ENCODE peak calls at places on chromosomes 2 and 18, in five cellular contexts. One of them, this sample, is unnamed.
A peak's percentile ranks its signal among the peaks of the same experiment; 100 is the strongest.

GRCh38 chr2:85584857-85585780 is 888 bp downstream of the VAMP5 start:
- DNase-seq in astrocyte: peak; percentile 58
- DNase-seq in suprapubic skin: no peak
- DNase-seq in CD4-positive, alpha-beta memory T cell: peak; percentile 32
- DNase-seq in naive thymus-derived CD4-positive, alpha-beta T cell: peak; percentile 34
- DNase-seq in this sample: no peak

GRCh38 chr18:62784966-62785413 is 69.6 kb downstream of the PHLPP1 start:
- DNase-seq in CD4-positive, alpha-beta memory T cell: no peak
- DNase-seq in suprapubic skin: no peak
- DNase-seq in naive thymus-derived CD4-positive, alpha-beta T cell: no peak
- DNase-seq in astrocyte: peak; percentile 77
- DNase-seq in this sample: no peak

GRCh38 chr2:165239230-165239629 is at the start of gene SCN2A:
- DNase-seq in naive thymus-derived CD4-positive, alpha-beta T cell: no peak
- DNase-seq in astrocyte: peak; percentile 46
- DNase-seq in CD4-positive, alpha-beta memory T cell: peak; percentile 0
- DNase-seq in suprapubic skin: no peak
- DNase-seq in this sample: no peak

GRCh38 chr2:11398710-11399109 is 54.3 kb upstream of the ROCK2 start:
- DNase-seq in suprapubic skin: no peak
- DNase-seq in astrocyte: no peak
- DNase-seq in naive thymus-derived CD4-positive, alpha-beta T cell: no peak
- DNase-seq in CD4-positive, alpha-beta memory T cell: no peak
- DNase-seq in this sample: no peak

GRCh38 chr2:220562375-220563140 is 935.1 kb downstream of the SLC4A3 start:
- DNase-seq in suprapubic skin: no peak
- DNase-seq in naive thymus-derived CD4-positive, alpha-beta T cell: no peak
- DNase-seq in astrocyte: no peak
- DNase-seq in CD4-positive, alpha-beta memory T cell: no peak
- DNase-seq in this sample: no peak

GRCh38 chr2:10346929-10347558 is 44.3 kb downstream of the HPCAL1 start:
- DNase-seq in suprapubic skin: no peak
- DNase-seq in naive thymus-derived CD4-positive, alpha-beta T cell: no peak
- DNase-seq in astrocyte: no peak
- DNase-seq in CD4-positive, alpha-beta memory T cell: no peak
- DNase-seq in this sample: no peak

GRCh38 chr18:47604041-47604440 is 326.4 kb downstream of the SMAD2 start:
- DNase-seq in CD4-positive, alpha-beta memory T cell: no peak
- DNase-seq in suprapubic skin: no peak
- DNase-seq in astrocyte: no peak
- DNase-seq in naive thymus-derived CD4-positive, alpha-beta T cell: no peak
- DNase-seq in this sample: no peak

GRCh38 chr2:171320208-171320621 is 113.6 kb downstream of the METTL8 start:
- DNase-seq in astrocyte: no peak
- DNase-seq in CD4-positive, alpha-beta memory T cell: no peak
- DNase-seq in suprapubic skin: no peak
- DNase-seq in naive thymus-derived CD4-positive, alpha-beta T cell: no peak
- DNase-seq in this sample: no peak

GRCh38 chr2:58633576-58634365 is 392.6 kb upstream of the FANCL start:
- DNase-seq in suprapubic skin: no peak
- DNase-seq in astrocyte: peak; percentile 66
- DNase-seq in CD4-positive, alpha-beta memory T cell: no peak
- DNase-seq in naive thymus-derived CD4-positive, alpha-beta T cell: no peak
- DNase-seq in this sample: no peak

GRCh38 chr2:714005-714741 is 37.0 kb upstream of the TMEM18 start:
- DNase-seq in naive thymus-derived CD4-positive, alpha-beta T cell: peak; percentile 35
- DNase-seq in astrocyte: no peak
- DNase-seq in CD4-positive, alpha-beta memory T cell: no peak
- DNase-seq in suprapubic skin: no peak
- DNase-seq in this sample: peak; percentile 50

GRCh38 chr18:76557026-76557575 is 62.1 kb upstream of the ZNF516 start:
- DNase-seq in CD4-positive, alpha-beta memory T cell: no peak
- DNase-seq in astrocyte: peak; percentile 12
- DNase-seq in suprapubic skin: no peak
- DNase-seq in naive thymus-derived CD4-positive, alpha-beta T cell: no peak
- DNase-seq in this sample: no peak

GRCh38 chr2:75311993-75312392 is 112.7 kb upstream of the TACR1 start:
- DNase-seq in suprapubic skin: no peak
- DNase-seq in naive thymus-derived CD4-positive, alpha-beta T cell: no peak
- DNase-seq in CD4-positive, alpha-beta memory T cell: no peak
- DNase-seq in astrocyte: no peak
- DNase-seq in this sample: peak; percentile 1

GRCh38 chr2:200658278-200658864 is 72.6 kb downstream of the AOX1 start:
- DNase-seq in astrocyte: no peak
- DNase-seq in naive thymus-derived CD4-positive, alpha-beta T cell: no peak
- DNase-seq in suprapubic skin: no peak
- DNase-seq in CD4-positive, alpha-beta memory T cell: no peak
- DNase-seq in this sample: no peak

GRCh38 chr2:241235396-241235795 is 46.9 kb downstream of the ANO7 start:
- DNase-seq in CD4-positive, alpha-beta memory T cell: no peak
- DNase-seq in suprapubic skin: no peak
- DNase-seq in astrocyte: no peak
- DNase-seq in naive thymus-derived CD4-positive, alpha-beta T cell: no peak
- DNase-seq in this sample: no peak

GRCh38 chr2:224359569-224359968 is 42.3 kb downstream of the FAM124B start:
- DNase-seq in CD4-positive, alpha-beta memory T cell: no peak
- DNase-seq in astrocyte: no peak
- DNase-seq in suprapubic skin: no peak
- DNase-seq in naive thymus-derived CD4-positive, alpha-beta T cell: no peak
- DNase-seq in this sample: peak; percentile 9

GRCh38 chr2:126749537-126749936 is 93.6 kb downstream of the GYPC start:
- DNase-seq in astrocyte: no peak
- DNase-seq in CD4-positive, alpha-beta memory T cell: no peak
- DNase-seq in suprapubic skin: no peak
- DNase-seq in naive thymus-derived CD4-positive, alpha-beta T cell: peak; percentile 15
- DNase-seq in this sample: peak; percentile 19

GRCh38 chr18:22378672-22379282 is 38.9 kb downstream of the CTAGE1 start:
- DNase-seq in astrocyte: no peak
- DNase-seq in naive thymus-derived CD4-positive, alpha-beta T cell: no peak
- DNase-seq in CD4-positive, alpha-beta memory T cell: peak; percentile 3
- DNase-seq in suprapubic skin: no peak
- DNase-seq in this sample: no peak

GRCh38 chr2:100256416-100256815 is 65.9 kb downstream of the LONRF2 start:
- DNase-seq in CD4-positive, alpha-beta memory T cell: no peak
- DNase-seq in naive thymus-derived CD4-positive, alpha-beta T cell: no peak
- DNase-seq in suprapubic skin: peak; percentile 72
- DNase-seq in astrocyte: no peak
- DNase-seq in this sample: no peak

GRCh38 chr2:67879586-67880290 is 183.1 kb downstream of the C1D start:
- DNase-seq in CD4-positive, alpha-beta memory T cell: no peak
- DNase-seq in astrocyte: peak; percentile 77
- DNase-seq in suprapubic skin: no peak
- DNase-seq in naive thymus-derived CD4-positive, alpha-beta T cell: no peak
- DNase-seq in this sample: no peak

GRCh38 chr2:74815955-74816354 is 18.0 kb upstream of the HK2 start:
- DNase-seq in CD4-positive, alpha-beta memory T cell: no peak
- DNase-seq in suprapubic skin: no peak
- DNase-seq in naive thymus-derived CD4-positive, alpha-beta T cell: no peak
- DNase-seq in astrocyte: no peak
- DNase-seq in this sample: no peak

GRCh38 chr2:241417626-241418025 is 61.5 kb downstream of the FARP2 start:
- DNase-seq in suprapubic skin: no peak
- DNase-seq in CD4-positive, alpha-beta memory T cell: no peak
- DNase-seq in naive thymus-derived CD4-positive, alpha-beta T cell: no peak
- DNase-seq in astrocyte: no peak
- DNase-seq in this sample: no peak

GRCh38 chr2:226183550-226183949 is 616.1 kb downstream of the IRS1 start:
- DNase-seq in suprapubic skin: no peak
- DNase-seq in astrocyte: no peak
- DNase-seq in CD4-positive, alpha-beta memory T cell: no peak
- DNase-seq in naive thymus-derived CD4-positive, alpha-beta T cell: no peak
- DNase-seq in this sample: no peak

DNA sequence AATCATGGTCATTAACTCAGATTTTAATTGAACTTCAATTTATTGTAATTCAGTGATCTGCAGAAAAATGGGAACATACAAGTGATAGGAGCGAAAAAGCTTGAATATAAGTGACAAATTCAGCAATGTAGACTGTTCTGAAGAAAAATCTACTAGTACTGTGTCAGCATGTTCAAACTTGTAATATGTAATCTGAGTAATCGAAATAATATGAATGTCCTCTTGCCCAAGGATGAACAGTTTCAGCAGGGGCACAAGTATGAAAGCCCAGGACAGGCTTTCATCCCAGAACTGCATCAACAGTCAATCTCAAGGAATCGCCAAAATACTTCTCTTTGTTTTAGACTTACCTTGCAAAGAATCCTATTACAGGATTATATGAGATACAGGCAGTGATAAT is 1110.5 kb downstream of the LRP1B start:
- DNase-seq in astrocyte: no peak
- DNase-seq in CD4-positive, alpha-beta memory T cell: no peak
- DNase-seq in suprapubic skin: no peak
- DNase-seq in naive thymus-derived CD4-positive, alpha-beta T cell: no peak
- DNase-seq in this sample: no peak
- H3K4me3 ChIP-seq in astrocyte: no peak overlapping the region
- H3K4me3 ChIP-seq in CD4-positive, alpha-beta memory T cell: no peak overlapping the region
- H3K4me3 ChIP-seq in suprapubic skin: no peak overlapping the region
- H3K4me3 ChIP-seq in naive thymus-derived CD4-positive, alpha-beta T cell: no peak overlapping the region
- H3K4me3 ChIP-seq in this sample: no peak overlapping the region

GRCh38 chr2:36572054-36572751 is 25.8 kb downstream of the FEZ2 start:
- DNase-seq in naive thymus-derived CD4-positive, alpha-beta T cell: no peak
- DNase-seq in suprapubic skin: no peak
- DNase-seq in CD4-positive, alpha-beta memory T cell: no peak
- DNase-seq in astrocyte: no peak
- DNase-seq in this sample: no peak
- H3K27ac ChIP-seq in naive thymus-derived CD4-positive, alpha-beta T cell: no peak overlapping the region
- H3K27ac ChIP-seq in suprapubic skin: no peak overlapping the region
- H3K27ac ChIP-seq in CD4-positive, alpha-beta memory T cell: no peak overlapping the region
- H3K27ac ChIP-seq in astrocyte: no peak overlapping the region
- H3K27ac ChIP-seq in this sample: no peak overlapping the region

DNA sequence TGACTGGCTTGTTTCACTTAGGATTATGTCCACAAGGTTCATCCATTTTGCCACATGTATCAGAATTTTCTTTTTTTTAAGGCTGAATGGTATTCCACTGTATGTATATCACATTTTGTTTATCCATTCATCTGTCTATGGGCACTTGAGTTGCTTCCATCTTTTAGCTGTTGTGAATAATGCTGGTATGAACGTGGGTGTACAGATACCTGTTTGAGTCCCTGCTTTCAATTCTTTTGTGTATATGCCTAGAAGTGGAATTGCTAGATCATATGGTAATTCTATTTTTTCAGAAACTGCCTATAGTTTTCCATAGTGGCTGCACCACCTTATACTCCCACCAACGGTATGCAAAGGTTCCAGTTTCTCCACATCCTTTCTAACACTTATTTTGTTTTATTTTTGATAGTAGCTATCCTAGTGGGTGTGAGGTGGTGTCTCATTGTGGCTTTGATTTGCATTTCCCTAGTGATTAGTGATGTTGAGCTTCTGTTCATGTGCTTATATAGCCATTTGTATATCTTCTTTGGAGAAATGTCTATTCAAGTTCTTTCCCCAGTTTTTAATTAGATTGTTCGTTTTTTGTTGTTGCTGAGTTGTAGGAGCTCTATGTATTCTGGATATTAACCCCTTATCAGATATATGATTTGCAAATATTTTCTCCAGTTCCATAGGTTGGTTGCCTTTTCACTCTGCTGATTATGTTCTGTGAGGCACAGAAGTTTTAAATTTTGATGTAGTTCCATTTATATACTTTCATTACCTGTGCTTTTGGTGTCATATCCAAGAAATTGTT is 40.7 kb downstream of the TTC39C start:
- DNase-seq in suprapubic skin: no peak
- DNase-seq in CD4-positive, alpha-beta memory T cell: no peak
- DNase-seq in astrocyte: no peak
- DNase-seq in naive thymus-derived CD4-positive, alpha-beta T cell: no peak
- DNase-seq in this sample: no peak
- H3K4me3 ChIP-seq in suprapubic skin: no peak overlapping the region
- H3K4me3 ChIP-seq in CD4-positive, alpha-beta memory T cell: no peak overlapping the region
- H3K4me3 ChIP-seq in astrocyte: no peak overlapping the region
- H3K4me3 ChIP-seq in naive thymus-derived CD4-positive, alpha-beta T cell: no peak overlapping the region
- H3K4me3 ChIP-seq in this sample: peak overlapping the region; percentile 63

DNA sequence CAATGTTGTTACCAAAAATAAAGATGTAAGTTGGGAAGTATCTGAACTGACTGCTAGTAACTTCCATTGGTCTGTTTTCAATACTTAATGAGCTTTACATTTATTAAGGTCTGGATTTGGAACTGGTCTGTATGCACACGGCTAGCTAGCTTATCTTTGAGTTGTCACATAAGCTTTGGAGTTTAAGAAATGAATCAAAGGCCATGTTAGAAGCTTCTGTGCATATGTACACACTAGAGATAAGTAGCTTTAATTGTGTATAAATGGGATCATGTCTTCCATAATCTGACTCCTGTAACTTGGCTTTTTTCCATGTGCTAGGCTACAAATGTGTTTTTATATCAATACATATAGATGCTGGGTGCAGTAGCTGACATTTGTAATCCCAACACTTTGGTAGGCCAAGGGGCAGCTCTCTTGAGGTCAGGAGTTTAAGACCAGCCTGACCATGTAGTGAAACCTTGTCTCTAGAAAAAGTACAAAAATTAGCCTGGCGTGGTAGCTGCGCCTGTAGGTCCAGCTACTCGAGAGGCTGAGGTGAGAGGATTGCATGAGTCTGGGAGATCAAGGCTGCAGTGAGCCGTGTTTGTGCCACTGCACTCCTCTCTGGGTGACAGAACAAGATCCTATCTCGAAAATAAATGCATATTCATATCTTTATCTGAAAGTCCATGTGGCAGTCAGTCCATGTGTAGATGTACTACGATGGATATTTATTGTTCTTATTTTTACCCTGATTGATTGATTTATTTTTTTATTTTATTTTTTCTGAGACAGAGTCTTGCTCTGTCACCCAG is 27.2 kb downstream of the ATIC start:
- DNase-seq in suprapubic skin: no peak
- DNase-seq in naive thymus-derived CD4-positive, alpha-beta T cell: no peak
- DNase-seq in astrocyte: no peak
- DNase-seq in CD4-positive, alpha-beta memory T cell: no peak
- DNase-seq in this sample: no peak
- H3K27ac ChIP-seq in suprapubic skin: no peak overlapping the region
- H3K27ac ChIP-seq in naive thymus-derived CD4-positive, alpha-beta T cell: no peak overlapping the region
- H3K27ac ChIP-seq in astrocyte: no peak overlapping the region
- H3K27ac ChIP-seq in CD4-positive, alpha-beta memory T cell: no peak overlapping the region
- H3K27ac ChIP-seq in this sample: no peak overlapping the region

GRCh38 chr2:132901661-132902060 is 231.7 kb upstream of the LYPD1 start:
- DNase-seq in astrocyte: no peak
- DNase-seq in suprapubic skin: no peak
- DNase-seq in CD4-positive, alpha-beta memory T cell: no peak
- DNase-seq in naive thymus-derived CD4-positive, alpha-beta T cell: no peak
- DNase-seq in this sample: no peak
- H3K4me3 ChIP-seq in astrocyte: no peak overlapping the region
- H3K4me3 ChIP-seq in suprapubic skin: no peak overlapping the region
- H3K4me3 ChIP-seq in CD4-positive, alpha-beta memory T cell: no peak overlapping the region
- H3K4me3 ChIP-seq in naive thymus-derived CD4-positive, alpha-beta T cell: no peak overlapping the region
- H3K4me3 ChIP-seq in this sample: no peak overlapping the region

DNA sequence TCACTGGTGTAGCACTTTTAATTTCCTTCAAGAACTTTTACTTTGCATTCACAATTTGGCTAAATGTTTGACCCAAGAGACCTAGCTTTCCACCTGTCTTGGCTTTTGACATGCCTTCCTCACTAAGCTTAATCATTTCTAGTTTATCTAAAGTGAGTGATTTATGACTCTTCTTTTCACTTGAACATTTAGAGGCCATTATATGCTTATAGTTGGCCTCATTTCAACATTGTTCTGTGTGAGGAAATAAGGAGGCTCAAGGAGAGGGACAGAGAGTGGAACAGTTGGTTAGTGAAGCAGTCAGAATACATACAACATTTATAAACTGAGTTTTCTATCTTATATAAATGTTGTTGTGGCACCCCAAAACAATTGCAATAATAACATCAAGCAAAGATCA is 489.3 kb upstream of the CDH2 start:
- DNase-seq in astrocyte: peak; percentile 4
- DNase-seq in suprapubic skin: no peak
- DNase-seq in CD4-positive, alpha-beta memory T cell: no peak
- DNase-seq in naive thymus-derived CD4-positive, alpha-beta T cell: no peak
- DNase-seq in this sample: no peak
- H3K27ac ChIP-seq in astrocyte: no peak overlapping the region
- H3K27ac ChIP-seq in suprapubic skin: no peak overlapping the region
- H3K27ac ChIP-seq in CD4-positive, alpha-beta memory T cell: no peak overlapping the region
- H3K27ac ChIP-seq in naive thymus-derived CD4-positive, alpha-beta T cell: no peak overlapping the region
- H3K27ac ChIP-seq in this sample: no peak overlapping the region

This sample was measured in CD4-positive, CD25-positive, alpha-beta regulatory T cell.